ENCODE peak calls at places on chromosomes 1 and 21, in four cellular contexts. Q, Z, D and P are unnamed samples.

GRCh38 chr1:110384581-110385321 is 6.1 kb downstream of the SLC16A4 start:
- DNase-seq in Q (no peak), Z (no peak), D (no peak), P (no peak)

GRCh38 chr1:1758059-1758621 is 20.1 kb downstream of the NADK start:
- DNase-seq in Q (peak; percentile 27), Z (peak; percentile 1), D (no peak), P (no peak)

GRCh38 chr1:214331827-214332423 is 51.0 kb downstream of the SMYD2 start:
- DNase-seq in Q (no peak), Z (peak; percentile 75), D (peak; percentile 36), P (no peak)

GRCh38 chr1:163535807-163536206 is 214.1 kb downstream of the NUF2 start:
- DNase-seq in Q (no peak), Z (peak; percentile 72), D (peak; percentile 10), P (peak; percentile 77)

GRCh38 chr1:30305519-30305918 is 417.9 kb downstream of the MATN1 start:
- DNase-seq in Q (no peak), Z (no peak), D (no peak), P (no peak)

GRCh38 chr1:175749075-175749474 is 5.7 kb upstream of the TNR start:
- DNase-seq in Q (no peak), Z (no peak), D (no peak), P (no peak)

GRCh38 chr1:115908565-115909334 is 67.6 kb upstream of the SLC22A15 start:
- DNase-seq in Q (no peak), Z (no peak), D (no peak), P (no peak)

GRCh38 chr21:26554365-26554764 is 18.7 kb downstream of the CYYR1 start:
- DNase-seq in Q (no peak), Z (no peak), D (no peak), P (no peak)

GRCh38 chr21:25501996-25502665 is 105.2 kb downstream of the MRPL39 start:
- DNase-seq in Q (no peak), Z (no peak), D (no peak), P (no peak)

GRCh38 chr1:184622136-184622823 is 132.4 kb downstream of the EDEM3 start:
- DNase-seq in Q (peak; percentile 72), Z (peak; percentile 70), D (peak; percentile 95), P (peak; percentile 95)

GRCh38 chr1:225201447-225201846 is 226.4 kb downstream of the LBR start:
- DNase-seq in Q (no peak), Z (no peak), D (no peak), P (no peak)

DNA sequence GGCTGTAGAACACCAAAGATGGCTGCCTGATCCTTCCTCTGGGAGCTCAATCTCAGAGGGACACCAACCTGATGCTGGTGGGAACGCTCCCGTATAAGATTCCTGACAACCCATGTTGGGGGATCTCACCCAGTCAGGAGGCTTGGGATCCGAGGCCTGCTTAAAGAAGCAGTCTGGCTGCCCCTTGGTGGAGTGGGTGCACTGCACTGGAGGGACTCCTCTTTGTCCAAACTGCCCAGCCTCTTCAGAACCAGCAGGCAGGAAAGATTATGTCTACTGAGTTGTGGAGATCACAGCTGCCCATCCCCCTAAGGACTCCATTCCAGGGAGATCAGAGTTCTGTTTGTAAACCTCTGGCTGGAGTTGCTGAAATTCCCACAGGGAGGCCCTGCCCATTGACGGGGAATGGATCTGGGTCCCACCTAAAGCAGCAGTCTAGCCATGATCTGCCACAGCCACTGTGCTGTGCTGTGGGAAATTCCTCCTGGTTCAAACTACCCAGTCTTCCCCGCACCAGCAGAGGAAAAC is 23.0 kb downstream of the S100B start:
- DNase-seq in Q (no peak), Z (no peak), D (no peak), P (no peak)
- TF ChIP-seq CTCF in Q (no peak), Z (no peak), D (no peak), P (no peak)

GRCh38 chr1:159826436-159827101 is at the start of gene SLAMF8:
- DNase-seq in Q (no peak), Z (no peak), D (no peak), P (no peak)

GRCh38 chr1:159828916-159829634 is 2.4 kb downstream of the SLAMF8 start:
- DNase-seq in Q (peak; percentile 36), Z (no peak), D (no peak), P (no peak)

GRCh38 chr1:159828176-159828575 is 1.5 kb downstream of the SLAMF8 start:
- DNase-seq in Q (no peak), Z (peak; percentile 19), D (no peak), P (no peak)

GRCh38 chr1:159827102-159827490 is 423 bp downstream of the SLAMF8 start:
- DNase-seq in Q (no peak), Z (no peak), D (no peak), P (no peak)

DNA sequence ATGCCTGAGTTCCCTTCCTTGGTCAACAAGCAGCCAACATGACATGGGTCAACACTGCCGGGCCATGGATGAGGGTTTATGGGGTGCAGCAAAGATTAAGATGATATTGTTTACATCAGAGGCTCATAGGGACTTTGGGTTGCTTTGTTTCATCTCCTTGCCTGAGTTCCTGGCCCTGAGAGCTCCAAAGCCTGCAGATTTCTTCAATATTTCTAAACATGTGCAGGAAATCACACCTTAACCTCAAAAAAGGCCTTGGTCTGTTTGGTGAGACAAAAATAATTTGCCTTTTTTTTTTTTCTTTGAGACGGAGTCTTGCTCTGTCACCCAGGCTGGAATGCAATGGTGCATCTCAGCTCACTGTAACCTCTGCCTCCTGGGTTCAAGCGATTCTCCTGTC is 876 bp downstream of the SLAMF8 start:
- DNase-seq in Q (no peak), Z (no peak), D (no peak), P (no peak)
- H3K4me3 ChIP-seq in Q (no peak overlapping the region), Z (no peak overlapping the region), D (no peak overlapping the region), P (no peak overlapping the region)

DNA sequence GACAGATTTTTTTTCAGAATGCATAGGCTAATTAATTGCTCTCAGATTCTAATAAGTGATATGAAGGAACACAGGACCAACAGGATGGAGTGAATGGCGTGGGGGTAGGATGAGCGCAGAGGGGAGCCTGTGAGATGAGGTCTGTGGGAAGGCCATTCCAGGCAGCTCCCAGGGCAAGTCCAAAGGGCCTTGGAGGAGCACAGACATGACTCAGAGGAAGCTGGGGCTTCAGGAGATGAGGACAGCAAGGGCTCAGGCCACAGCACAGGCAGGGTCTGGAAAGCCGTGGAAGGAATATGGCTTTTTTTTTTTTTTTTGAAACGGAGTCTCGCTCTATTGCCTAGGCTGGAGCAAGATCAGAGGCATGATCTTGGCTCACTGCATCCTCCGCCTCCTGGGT is 35.1 kb downstream of the FMN2 start:
- DNase-seq in Q (no peak), Z (no peak), D (no peak), P (no peak)
- TF ChIP-seq CTCF in Q (no peak), Z (no peak), D (no peak), P (no peak)

GRCh38 chr1:3459051-3459908 is 4.8 kb downstream of the ARHGEF16 start:
- DNase-seq in Q (no peak), Z (no peak), D (no peak), P (no peak)

GRCh38 chr1:3456449-3456963 is 2.0 kb downstream of the ARHGEF16 start:
- DNase-seq in Q (no peak), Z (no peak), D (no peak), P (no peak)

GRCh38 chr1:3455630-3456448 is 1.4 kb downstream of the ARHGEF16 start:
- DNase-seq in Q (no peak), Z (no peak), D (no peak), P (no peak)

GRCh38 chr1:3457910-3458621 is 3.6 kb downstream of the ARHGEF16 start:
- DNase-seq in Q (no peak), Z (no peak), D (no peak), P (no peak)

GRCh38 chr1:3456964-3457909 is 2.8 kb downstream of the ARHGEF16 start:
- DNase-seq in Q (no peak), Z (no peak), D (no peak), P (no peak)
- H3K4me3 ChIP-seq in Q (no peak overlapping the region), Z (no peak overlapping the region), D (no peak overlapping the region), P (no peak overlapping the region)

GRCh38 chr21:28793043-28793442 is 199.6 kb downstream of the LTN1 start:
- DNase-seq in Q (no peak), Z (peak; percentile 49), D (peak; percentile 33), P (peak; percentile 78)
- TF ChIP-seq CTCF in Q (peak; percentile 12), Z (peak; percentile 66), D (peak; percentile 42), P (peak; percentile 52)

GRCh38 chr1:197911857-197912696 is 5.1 kb upstream of the LHX9 start:
- DNase-seq in Q (no peak), Z (no peak), D (no peak), P (no peak)
- H3K4me3 ChIP-seq in Q (no peak overlapping the region), Z (no peak overlapping the region), D (no peak overlapping the region), P (peak overlapping the region; percentile 25)

GRCh38 chr21:17436626-17437111 is 76.2 kb upstream of the CXADR start:
- DNase-seq in Q (no peak), Z (no peak), D (no peak), P (no peak)
- TF ChIP-seq CTCF in Q (no peak), Z (no peak), D (no peak), P (no peak)

GRCh38 chr1:50422946-50423669 is at the start of gene DMRTA2:
- DNase-seq in Q (no peak), Z (no peak), D (no peak), P (peak; percentile 23)
- H3K4me3 ChIP-seq in Q (no peak within 1 kb of the TSS), Z (no peak within 1 kb of the TSS), D (no peak within 1 kb of the TSS), P (peak within 1 kb of the TSS; percentile 44)